ENCODE peak calls at places on chromosomes 16 and 17, in nine cellular contexts. One of them, this sample, is unnamed.
A peak's percentile ranks its signal among the peaks of the same experiment; 100 is the strongest.

GRCh38 chr17:30964878-30965277 is 6.0 kb upstream of the RNF135 start:
- DNase-seq in SHP77: no peak
- DNase-seq in SW480: no peak
- DNase-seq in lower leg skin: peak; percentile 32
- DNase-seq in iPS-NIHi11: no peak
- DNase-seq in stimulated activated CD8-positive, alpha-beta memory T cell treated with anti-CD3 and anti-CD28 coated beads, Interleukin-15, amount 100 ng/mL, for 48 hours: no peak
- DNase-seq in epithelial cell of proximal tubule: no peak
- DNase-seq in mucosa of descending colon: no peak
- DNase-seq in RWPE1: no peak
- DNase-seq in this sample: no peak

GRCh38 chr17:49489348-49489747 is 5.7 kb upstream of the NGFR start:
- DNase-seq in RWPE1: no peak
- DNase-seq in epithelial cell of proximal tubule: no peak
- DNase-seq in lower leg skin: no peak
- DNase-seq in mucosa of descending colon: no peak
- DNase-seq in SHP77: no peak
- DNase-seq in iPS-NIHi11: no peak
- DNase-seq in SW480: no peak
- DNase-seq in stimulated activated CD8-positive, alpha-beta memory T cell treated with anti-CD3 and anti-CD28 coated beads, Interleukin-15, amount 100 ng/mL, for 48 hours: no peak
- DNase-seq in this sample: no peak

GRCh38 chr17:75642221-75643032 is 9.2 kb downstream of the SMIM5 start:
- DNase-seq in SHP77: no peak
- DNase-seq in iPS-NIHi11: no peak
- DNase-seq in RWPE1: no peak
- DNase-seq in SW480: no peak
- DNase-seq in mucosa of descending colon: peak; percentile 74
- DNase-seq in lower leg skin: no peak
- DNase-seq in epithelial cell of proximal tubule: no peak
- DNase-seq in stimulated activated CD8-positive, alpha-beta memory T cell treated with anti-CD3 and anti-CD28 coated beads, Interleukin-15, amount 100 ng/mL, for 48 hours: no peak
- DNase-seq in this sample: no peak

GRCh38 chr17:17362531-17362930 is 59.4 kb downstream of the NT5M start:
- DNase-seq in RWPE1: no peak
- DNase-seq in stimulated activated CD8-positive, alpha-beta memory T cell treated with anti-CD3 and anti-CD28 coated beads, Interleukin-15, amount 100 ng/mL, for 48 hours: no peak
- DNase-seq in mucosa of descending colon: no peak
- DNase-seq in iPS-NIHi11: no peak
- DNase-seq in lower leg skin: peak; percentile 68
- DNase-seq in SW480: no peak
- DNase-seq in epithelial cell of proximal tubule: no peak
- DNase-seq in SHP77: no peak
- DNase-seq in this sample: no peak

GRCh38 chr17:69358688-69359596 is 32.0 kb upstream of the ABCA5 start:
- DNase-seq in SW480: peak; percentile 35
- DNase-seq in stimulated activated CD8-positive, alpha-beta memory T cell treated with anti-CD3 and anti-CD28 coated beads, Interleukin-15, amount 100 ng/mL, for 48 hours: no peak
- DNase-seq in lower leg skin: no peak
- DNase-seq in RWPE1: no peak
- DNase-seq in SHP77: peak; percentile 10
- DNase-seq in mucosa of descending colon: peak; percentile 23
- DNase-seq in epithelial cell of proximal tubule: no peak
- DNase-seq in iPS-NIHi11: peak; percentile 66
- DNase-seq in this sample: no peak

GRCh38 chr17:67079481-67079880 is 35.1 kb downstream of the CACNG1 start:
- DNase-seq in lower leg skin: no peak
- DNase-seq in iPS-NIHi11: no peak
- DNase-seq in mucosa of descending colon: no peak
- DNase-seq in SHP77: no peak
- DNase-seq in stimulated activated CD8-positive, alpha-beta memory T cell treated with anti-CD3 and anti-CD28 coated beads, Interleukin-15, amount 100 ng/mL, for 48 hours: no peak
- DNase-seq in SW480: no peak
- DNase-seq in epithelial cell of proximal tubule: no peak
- DNase-seq in RWPE1: no peak
- DNase-seq in this sample: no peak

GRCh38 chr16:919658-920631 is 50.8 kb downstream of the LMF1 start:
- DNase-seq in SW480: no peak
- DNase-seq in stimulated activated CD8-positive, alpha-beta memory T cell treated with anti-CD3 and anti-CD28 coated beads, Interleukin-15, amount 100 ng/mL, for 48 hours: no peak
- DNase-seq in mucosa of descending colon: peak; percentile 9
- DNase-seq in SHP77: no peak
- DNase-seq in lower leg skin: no peak
- DNase-seq in iPS-NIHi11: no peak
- DNase-seq in RWPE1: no peak
- DNase-seq in epithelial cell of proximal tubule: no peak
- DNase-seq in this sample: no peak

GRCh38 chr17:29117440-29117753 is 62.8 kb downstream of the MYO18A start:
- DNase-seq in iPS-NIHi11: no peak
- DNase-seq in SW480: no peak
- DNase-seq in mucosa of descending colon: no peak
- DNase-seq in stimulated activated CD8-positive, alpha-beta memory T cell treated with anti-CD3 and anti-CD28 coated beads, Interleukin-15, amount 100 ng/mL, for 48 hours: no peak
- DNase-seq in epithelial cell of proximal tubule: no peak
- DNase-seq in lower leg skin: no peak
- DNase-seq in SHP77: no peak
- DNase-seq in RWPE1: no peak
- DNase-seq in this sample: no peak

GRCh38 chr16:10558746-10559641 is 21.4 kb downstream of the EMP2 start:
- DNase-seq in SHP77: no peak
- DNase-seq in epithelial cell of proximal tubule: no peak
- DNase-seq in RWPE1: no peak
- DNase-seq in stimulated activated CD8-positive, alpha-beta memory T cell treated with anti-CD3 and anti-CD28 coated beads, Interleukin-15, amount 100 ng/mL, for 48 hours: no peak
- DNase-seq in iPS-NIHi11: peak; percentile 63
- DNase-seq in SW480: no peak
- DNase-seq in lower leg skin: peak; percentile 91
- DNase-seq in mucosa of descending colon: peak; percentile 42
- DNase-seq in this sample: no peak

GRCh38 chr16:13014516-13014915 is 113.1 kb downstream of the SHISA9 start:
- DNase-seq in SHP77: no peak
- DNase-seq in stimulated activated CD8-positive, alpha-beta memory T cell treated with anti-CD3 and anti-CD28 coated beads, Interleukin-15, amount 100 ng/mL, for 48 hours: no peak
- DNase-seq in iPS-NIHi11: peak; percentile 60
- DNase-seq in epithelial cell of proximal tubule: no peak
- DNase-seq in mucosa of descending colon: no peak
- DNase-seq in lower leg skin: no peak
- DNase-seq in RWPE1: no peak
- DNase-seq in SW480: peak; percentile 91
- DNase-seq in this sample: no peak

GRCh38 chr16:65728172-65728571 is 606.3 kb upstream of the CDH11 start:
- DNase-seq in RWPE1: no peak
- DNase-seq in epithelial cell of proximal tubule: no peak
- DNase-seq in SW480: peak; percentile 33
- DNase-seq in iPS-NIHi11: peak; percentile 41
- DNase-seq in SHP77: no peak
- DNase-seq in stimulated activated CD8-positive, alpha-beta memory T cell treated with anti-CD3 and anti-CD28 coated beads, Interleukin-15, amount 100 ng/mL, for 48 hours: no peak
- DNase-seq in mucosa of descending colon: no peak
- DNase-seq in lower leg skin: no peak
- DNase-seq in this sample: no peak

GRCh38 chr17:36511216-36511615 is 23.5 kb downstream of the MYO19 start:
- DNase-seq in SW480: no peak
- DNase-seq in SHP77: no peak
- DNase-seq in RWPE1: no peak
- DNase-seq in stimulated activated CD8-positive, alpha-beta memory T cell treated with anti-CD3 and anti-CD28 coated beads, Interleukin-15, amount 100 ng/mL, for 48 hours: no peak
- DNase-seq in epithelial cell of proximal tubule: no peak
- DNase-seq in mucosa of descending colon: no peak
- DNase-seq in iPS-NIHi11: no peak
- DNase-seq in lower leg skin: peak; percentile 78
- DNase-seq in this sample: no peak

GRCh38 chr16:85235988-85236831 is 123.9 kb upstream of the CIBAR2 start:
- DNase-seq in lower leg skin: peak; percentile 93
- DNase-seq in epithelial cell of proximal tubule: no peak
- DNase-seq in RWPE1: no peak
- DNase-seq in iPS-NIHi11: no peak
- DNase-seq in stimulated activated CD8-positive, alpha-beta memory T cell treated with anti-CD3 and anti-CD28 coated beads, Interleukin-15, amount 100 ng/mL, for 48 hours: no peak
- DNase-seq in SHP77: no peak
- DNase-seq in mucosa of descending colon: peak; percentile 28
- DNase-seq in SW480: no peak
- DNase-seq in this sample: no peak

GRCh38 chr16:75160386-75160785 is 12.1 kb downstream of the ZFP1 start:
- DNase-seq in epithelial cell of proximal tubule: no peak
- DNase-seq in iPS-NIHi11: no peak
- DNase-seq in SW480: no peak
- DNase-seq in lower leg skin: no peak
- DNase-seq in mucosa of descending colon: no peak
- DNase-seq in RWPE1: no peak
- DNase-seq in SHP77: no peak
- DNase-seq in stimulated activated CD8-positive, alpha-beta memory T cell treated with anti-CD3 and anti-CD28 coated beads, Interleukin-15, amount 100 ng/mL, for 48 hours: no peak
- DNase-seq in this sample: no peak

GRCh38 chr16:22264786-22265185 is 32.4 kb upstream of the POLR3E start:
- DNase-seq in RWPE1: no peak
- DNase-seq in iPS-NIHi11: no peak
- DNase-seq in epithelial cell of proximal tubule: no peak
- DNase-seq in stimulated activated CD8-positive, alpha-beta memory T cell treated with anti-CD3 and anti-CD28 coated beads, Interleukin-15, amount 100 ng/mL, for 48 hours: no peak
- DNase-seq in SHP77: no peak
- DNase-seq in lower leg skin: no peak
- DNase-seq in mucosa of descending colon: no peak
- DNase-seq in SW480: no peak
- DNase-seq in this sample: no peak

GRCh38 chr17:59844884-59845594 is 47.7 kb downstream of the TUBD1 start:
- DNase-seq in epithelial cell of proximal tubule: no peak
- DNase-seq in iPS-NIHi11: no peak
- DNase-seq in SHP77: peak; percentile 19
- DNase-seq in stimulated activated CD8-positive, alpha-beta memory T cell treated with anti-CD3 and anti-CD28 coated beads, Interleukin-15, amount 100 ng/mL, for 48 hours: no peak
- DNase-seq in mucosa of descending colon: no peak
- DNase-seq in RWPE1: no peak
- DNase-seq in SW480: peak; percentile 54
- DNase-seq in lower leg skin: peak; percentile 64
- DNase-seq in this sample: no peak

GRCh38 chr16:66166451-66166850 is 200.0 kb upstream of the CDH5 start:
- DNase-seq in epithelial cell of proximal tubule: no peak
- DNase-seq in iPS-NIHi11: no peak
- DNase-seq in SW480: no peak
- DNase-seq in mucosa of descending colon: no peak
- DNase-seq in RWPE1: no peak
- DNase-seq in stimulated activated CD8-positive, alpha-beta memory T cell treated with anti-CD3 and anti-CD28 coated beads, Interleukin-15, amount 100 ng/mL, for 48 hours: no peak
- DNase-seq in lower leg skin: no peak
- DNase-seq in SHP77: no peak
- DNase-seq in this sample: no peak

This sample was measured in NCI-H1694.